ENCODE peak calls at places on chromosomes 11 and 22, in eight cellular contexts. N, O, U, E, Q, X, W and Z are unnamed samples.

GRCh38 chr11:65305501-65306268 is 9.0 kb upstream of the CDC42EP2 start:
- DNase-seq in N (peak; percentile 90), O (no peak), U (peak; percentile 68), E (no peak), Q (no peak), X (peak; percentile 60), W (no peak), Z (no peak)

GRCh38 chr11:18472587-18472986 is 16.9 kb downstream of the LDHAL6A start:
- DNase-seq in N (no peak), O (no peak), U (no peak), E (no peak), Q (no peak), X (no peak), W (no peak), Z (no peak)

GRCh38 chr11:2760196-2760871 is 60.5 kb upstream of the KCNQ1OT1 start:
- DNase-seq in N (no peak), O (no peak), U (no peak), E (no peak), Q (no peak), X (no peak), W (no peak), Z (no peak)

GRCh38 chr11:85955531-85955930 is 100.3 kb downstream of the CCDC83 start:
- DNase-seq in N (peak; percentile 78), O (no peak), U (peak; percentile 48), E (no peak), Q (no peak), X (no peak), W (no peak), Z (peak; percentile 59)

GRCh38 chr11:95734009-95734572 is 55.5 kb downstream of the FAM76B start:
- DNase-seq in N (no peak), O (no peak), U (no peak), E (no peak), Q (no peak), X (no peak), W (no peak), Z (no peak)

GRCh38 chr11:92735039-92735438 is 234.4 kb upstream of the MTNR1B start:
- DNase-seq in N (no peak), O (no peak), U (no peak), E (no peak), Q (no peak), X (peak; percentile 19), W (no peak), Z (no peak)

GRCh38 chr22:27100789-27101188 is 443.4 kb downstream of the MIAT start:
- DNase-seq in N (peak; percentile 45), O (no peak), U (no peak), E (no peak), Q (no peak), X (no peak), W (peak; percentile 47), Z (peak; percentile 43)

GRCh38 chr11:25758145-25758661 is 573.7 kb upstream of the ANO3 start:
- DNase-seq in N (no peak), O (no peak), U (no peak), E (no peak), Q (no peak), X (no peak), W (no peak), Z (no peak)

GRCh38 chr11:132284611-132285010 is 914.2 kb downstream of the NTM start:
- DNase-seq in N (no peak), O (no peak), U (no peak), E (no peak), Q (no peak), X (no peak), W (no peak), Z (no peak)

GRCh38 chr22:36366291-36366708 is 21.5 kb downstream of the MYH9 start:
- DNase-seq in N (peak; percentile 68), O (no peak), U (peak; percentile 64), E (no peak), Q (no peak), X (peak; percentile 68), W (no peak), Z (no peak)

GRCh38 chr11:64036081-64037026 is 623 bp downstream of the FLRT1 start:
- DNase-seq in N (peak; percentile 35), O (no peak), U (peak; percentile 31), E (no peak), Q (peak; percentile 35), X (peak; percentile 30), W (no peak), Z (peak; percentile 34)